ENCODE peak calls at places on chromosomes 5 and 9, in five cellular contexts. F, W, H, B and U are unnamed samples.

GRCh38 chr5:147643142-147643541 is 133.3 kb upstream of the DPYSL3 start:
- DNase-seq in H (no peak), W (no peak), F (no peak), B (no peak), U (no peak)

GRCh38 chr5:139708877-139709586 is 60.9 kb downstream of the CXXC5 start:
- DNase-seq in F (peak; percentile 75), B (peak; percentile 92), H (no peak), W (no peak), U (peak; percentile 91)

GRCh38 chr5:76813982-76814562 is 4.8 kb upstream of the F2RL1 start:
- DNase-seq in B (no peak), W (peak; percentile 82), H (no peak), F (peak; percentile 43), U (no peak)

GRCh38 chr5:147935032-147935431 is 28.7 kb upstream of the C5orf46 start:
- DNase-seq in H (no peak), B (no peak), W (peak; percentile 10), F (peak; percentile 16), U (peak; percentile 82)

GRCh38 chr5:135829681-135830383 is 4.6 kb upstream of the SLC25A48 start:
- DNase-seq in H (no peak), B (peak; percentile 76), F (peak; percentile 20), W (peak; percentile 79), U (peak; percentile 82)

GRCh38 chr5:135973323-135974018 is 18.7 kb upstream of the LECT2 start:
- DNase-seq in F (peak; percentile 99), B (no peak), H (no peak), W (no peak), U (no peak)

GRCh38 chr9:137058651-137059234 is 4.9 kb upstream of the ENTPD2 start:
- DNase-seq in F (no peak), H (no peak), B (no peak), W (no peak), U (no peak)

GRCh38 chr5:137333461-137333860 is 165.7 kb downstream of the SPOCK1 start:
- DNase-seq in B (no peak), W (no peak), F (no peak), H (no peak), U (no peak)

GRCh38 chr5:28807230-28807629 is 1768.8 kb upstream of the CDH9 start:
- DNase-seq in W (no peak), B (no peak), H (no peak), F (no peak), U (no peak)

GRCh38 chr5:55993628-55994501 is 898 bp downstream of the IL6ST start:
- DNase-seq in B (no peak), F (no peak), H (no peak), W (no peak), U (no peak)

GRCh38 chr9:13430717-13431116 is 151.2 kb upstream of the MPDZ start:
- DNase-seq in F (no peak), H (no peak), W (no peak), B (no peak), U (no peak)

GRCh38 chr5:58871648-58872242 is 288.9 kb downstream of the RAB3C start:
- DNase-seq in W (peak; percentile 44), H (no peak), B (peak; percentile 19), F (peak; percentile 24), U (peak; percentile 65)

GRCh38 chr5:115243412-115243811 is 19.3 kb downstream of the PGGT1B start:
- DNase-seq in F (no peak), W (no peak), H (no peak), B (no peak), U (no peak)
- TF ChIP-seq REST in F (no peak), W (no peak), H (no peak), B (no peak), U (no peak)

GRCh38 chr5:21792736-21793135 is 1060.4 kb downstream of the CDH12 start:
- DNase-seq in F (no peak), W (no peak), H (no peak), B (no peak), U (no peak)

DNA sequence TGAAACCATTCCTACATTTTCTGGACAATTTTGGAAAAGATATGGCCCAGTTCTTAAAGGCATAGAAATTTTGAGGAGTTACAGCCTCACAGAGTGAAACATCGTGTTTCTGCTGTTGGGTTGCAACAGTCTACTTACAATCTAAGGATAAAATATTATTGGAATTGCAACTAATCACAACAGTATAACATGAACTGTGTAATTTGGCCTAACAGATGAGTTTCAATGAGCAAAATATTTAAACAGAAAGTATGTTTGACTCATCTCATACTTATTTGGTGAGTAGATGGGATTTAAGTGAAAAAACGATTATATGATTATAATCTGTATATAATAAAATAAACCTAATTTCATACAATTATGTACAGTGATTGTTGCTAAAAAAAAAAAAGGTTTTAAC is 1061.8 kb downstream of the CDH12 start:
- DNase-seq in W (no peak), B (no peak), F (no peak), H (no peak), U (no peak)
- TF ChIP-seq JUNB in W (no peak), B (no peak), F (no peak), H (no peak), U (no peak)

GRCh38 chr5:178212241-178213002 is 8.1 kb downstream of the HNRNPAB start:
- DNase-seq in F (no peak), W (no peak), H (no peak), B (no peak), U (no peak)
- TF ChIP-seq REST in F (no peak), W (no peak), H (no peak), B (no peak), U (no peak)

DNA sequence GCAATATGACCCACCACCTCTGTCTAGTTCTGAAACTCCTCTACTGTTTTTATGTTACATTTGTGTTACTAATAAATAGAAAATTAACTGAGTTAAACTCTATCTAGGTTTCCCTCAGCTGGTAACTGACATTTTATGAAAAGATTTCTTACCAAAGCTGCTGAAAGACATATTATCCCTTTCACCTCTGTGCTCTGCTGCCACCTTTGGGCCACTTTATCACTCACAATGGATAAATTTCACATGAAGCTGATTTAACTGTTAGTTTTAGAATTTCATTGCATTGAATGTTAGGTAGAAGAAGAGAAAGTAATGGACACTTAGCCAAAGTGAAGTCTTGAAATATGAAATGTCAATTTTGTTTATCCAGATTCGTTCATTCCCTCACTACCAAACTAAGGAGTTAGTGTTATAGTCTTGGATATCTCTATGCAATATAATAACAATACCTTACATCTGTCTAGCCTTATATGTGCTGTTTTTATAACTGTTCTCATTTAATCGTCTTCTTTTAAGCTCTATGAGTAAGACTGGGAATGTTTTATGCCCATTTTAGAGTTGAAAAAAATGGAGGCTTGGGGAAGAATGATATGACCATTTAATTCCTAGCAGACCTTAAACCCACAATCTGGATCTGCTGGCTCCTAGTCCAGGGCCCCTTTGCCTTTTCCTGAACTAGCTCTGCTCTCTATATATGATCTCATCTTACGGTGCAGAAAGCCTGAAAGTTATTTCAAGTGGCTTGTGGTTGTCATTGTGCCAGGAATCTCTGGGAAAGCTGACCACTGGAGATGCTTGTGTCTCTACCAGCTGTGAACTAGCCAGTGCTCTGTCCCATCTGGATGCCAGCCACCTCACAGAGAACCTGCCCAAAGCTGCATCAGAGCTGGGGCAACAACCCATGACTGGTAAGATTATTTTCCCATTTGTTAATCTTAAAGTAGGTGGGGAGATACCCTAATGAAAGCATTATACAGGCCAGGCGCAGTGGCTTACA is 97.1 kb downstream of the GOLPH3 start:
- DNase-seq in H (peak; percentile 15), F (peak; percentile 27), W (peak; percentile 31), B (peak; percentile 45), U (peak; percentile 75)
- TF ChIP-seq JUNB in H (no peak), F (no peak), W (no peak), B (no peak), U (no peak)

GRCh38 chr9:125493384-125493783 is 213.6 kb downstream of the MAPKAP1 start:
- DNase-seq in B (no peak), H (no peak), F (peak; percentile 84), W (no peak), U (no peak)

GRCh38 chr9:125494555-125494920 is 212.5 kb downstream of the MAPKAP1 start:
- DNase-seq in W (no peak), F (no peak), H (no peak), B (no peak), U (no peak)

GRCh38 chr9:125495137-125496119 is 211.6 kb downstream of the MAPKAP1 start:
- DNase-seq in B (no peak), H (peak; percentile 53), W (peak; percentile 18), F (no peak), U (no peak)

GRCh38 chr9:125492719-125493118 is 214.3 kb downstream of the MAPKAP1 start:
- DNase-seq in H (no peak), B (no peak), W (no peak), F (no peak), U (no peak)

DNA sequence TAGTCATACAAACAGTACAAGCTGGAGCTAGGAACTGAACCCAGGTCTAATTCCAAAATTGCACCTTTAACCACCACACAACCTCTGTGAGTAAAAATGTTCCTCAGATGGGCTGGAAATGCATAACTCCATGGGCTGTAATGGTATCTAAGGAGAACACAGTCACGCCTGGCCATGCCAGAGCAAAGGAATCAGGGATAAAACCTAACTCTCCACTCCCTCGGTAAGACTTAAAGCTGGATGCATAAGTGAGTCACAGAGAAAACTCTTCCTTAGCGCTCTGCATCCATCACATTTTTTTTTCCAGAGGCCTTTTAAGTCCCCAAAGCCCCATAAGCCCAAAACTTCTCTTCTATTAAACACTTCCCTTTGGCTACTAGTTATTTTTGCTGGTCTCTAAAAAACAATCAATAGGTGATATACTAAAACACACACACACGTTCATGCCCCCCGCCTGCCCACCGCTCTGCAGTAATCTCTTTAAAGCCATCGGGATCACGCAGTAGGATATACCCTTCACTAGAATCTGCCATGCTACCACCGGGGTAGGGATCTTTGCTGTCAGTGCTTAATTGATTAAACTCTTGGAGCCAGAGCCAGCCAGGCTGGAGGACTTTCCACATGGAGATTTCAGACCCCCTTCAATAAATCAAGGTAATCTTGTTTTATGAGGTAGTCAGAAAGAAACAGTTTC is 213.0 kb downstream of the MAPKAP1 start:
- DNase-seq in W (no peak), H (no peak), F (no peak), B (no peak), U (no peak)
- TF ChIP-seq REST in W (no peak), H (no peak), F (no peak), B (no peak), U (no peak)

GRCh38 chr9:121463026-121463827 is 36.4 kb downstream of the GGTA1 start:
- DNase-seq in H (no peak), F (peak; percentile 4), W (peak; percentile 24), B (peak; percentile 82), U (peak; percentile 85)
- TF ChIP-seq JUNB in H (no peak), F (no peak), W (no peak), B (no peak), U (no peak)

DNA sequence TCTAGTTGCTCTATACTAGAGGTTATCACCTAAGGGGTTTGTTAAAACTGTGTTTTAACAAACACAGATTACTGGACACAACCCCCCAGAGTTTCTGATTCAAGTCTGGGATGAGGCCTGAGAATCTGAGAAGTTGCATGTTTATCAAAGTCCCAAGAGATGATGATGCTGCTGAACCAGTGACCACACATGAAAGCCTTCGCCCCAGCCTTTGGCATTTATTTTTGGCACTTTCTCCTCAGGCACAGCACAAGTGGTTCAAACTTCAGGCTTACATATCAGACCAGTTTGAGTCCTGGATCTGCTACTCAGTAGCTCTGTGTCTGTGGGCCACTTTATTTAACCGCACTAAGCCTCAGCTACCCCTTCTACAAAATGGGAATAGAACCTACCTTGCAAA is 407.2 kb upstream of the PIK3R1 start:
- DNase-seq in H (peak; percentile 55), F (no peak), B (no peak), W (no peak), U (no peak)
- TF ChIP-seq REST in H (no peak), F (no peak), B (no peak), W (no peak), U (no peak)

GRCh38 chr5:95283761-95284511 is 958 bp downstream of the MCTP1 start:
- DNase-seq in W (peak; percentile 37), F (no peak), B (peak; percentile 43), H (no peak), U (peak; percentile 79)
- TF ChIP-seq JUNB in W (no peak), F (no peak), B (no peak), H (no peak), U (no peak)